ENCODE peak calls at places on chromosomes 1 and 21, in ten cellular contexts. One of them, this sample, is unnamed.

GRCh38 chr1:23470282-23471070 is 13.5 kb downstream of the ASAP3 start:
- DNase-seq in stomach: no peak
- DNase-seq in adrenal gland: no peak
- DNase-seq in body of pancreas: no peak
- DNase-seq in suprapubic skin: no peak
- DNase-seq in heart left ventricle: peak
- DNase-seq in ovary: peak
- DNase-seq in uterus: peak
- DNase-seq in K562: no peak
- DNase-seq in esophagus squamous epithelium: no peak
- DNase-seq in this sample: no peak

GRCh38 chr21:28704746-28705145 is 287.9 kb downstream of the LTN1 start:
- DNase-seq in stomach: no peak
- DNase-seq in adrenal gland: no peak
- DNase-seq in body of pancreas: no peak
- DNase-seq in suprapubic skin: no peak
- DNase-seq in heart left ventricle: peak
- DNase-seq in ovary: no peak
- DNase-seq in uterus: peak
- DNase-seq in K562: no peak
- DNase-seq in esophagus squamous epithelium: no peak
- DNase-seq in this sample: no peak

GRCh38 chr1:113109908-113110554 is 37.0 kb downstream of the LRIG2 start:
- DNase-seq in stomach: no peak
- DNase-seq in adrenal gland: peak
- DNase-seq in body of pancreas: peak
- DNase-seq in suprapubic skin: no peak
- DNase-seq in heart left ventricle: no peak
- DNase-seq in ovary: peak
- DNase-seq in uterus: peak
- DNase-seq in K562: no peak
- DNase-seq in esophagus squamous epithelium: no peak
- DNase-seq in this sample: no peak

GRCh38 chr21:37071561-37072238 is 1.2 kb downstream of the PIGP start:
- DNase-seq in stomach: peak
- DNase-seq in adrenal gland: peak
- DNase-seq in body of pancreas: peak
- DNase-seq in suprapubic skin: peak
- DNase-seq in heart left ventricle: peak
- DNase-seq in ovary: peak
- DNase-seq in uterus: peak
- DNase-seq in K562: peak
- DNase-seq in esophagus squamous epithelium: no peak
- DNase-seq in this sample: no peak

GRCh38 chr21:33302055-33302454 is 22.7 kb upstream of the IFNAR1 start:
- DNase-seq in stomach: no peak
- DNase-seq in adrenal gland: no peak
- DNase-seq in body of pancreas: no peak
- DNase-seq in suprapubic skin: no peak
- DNase-seq in heart left ventricle: no peak
- DNase-seq in ovary: no peak
- DNase-seq in uterus: no peak
- DNase-seq in K562: no peak
- DNase-seq in esophagus squamous epithelium: no peak
- DNase-seq in this sample: no peak

GRCh38 chr1:27616441-27616840 is 12.5 kb upstream of the AHDC1 start:
- DNase-seq in stomach: no peak
- DNase-seq in adrenal gland: no peak
- DNase-seq in body of pancreas: no peak
- DNase-seq in suprapubic skin: no peak
- DNase-seq in heart left ventricle: no peak
- DNase-seq in ovary: no peak
- DNase-seq in uterus: no peak
- DNase-seq in K562: no peak
- DNase-seq in esophagus squamous epithelium: no peak
- DNase-seq in this sample: no peak

GRCh38 chr1:64933296-64934070 is 32.9 kb downstream of the JAK1 start:
- DNase-seq in stomach: no peak
- DNase-seq in adrenal gland: peak
- DNase-seq in body of pancreas: peak
- DNase-seq in suprapubic skin: no peak
- DNase-seq in heart left ventricle: peak
- DNase-seq in ovary: no peak
- DNase-seq in uterus: peak
- DNase-seq in K562: no peak
- DNase-seq in esophagus squamous epithelium: no peak
- DNase-seq in this sample: no peak

GRCh38 chr21:16310191-16310590 is 580.4 kb downstream of the USP25 start:
- DNase-seq in stomach: no peak
- DNase-seq in adrenal gland: no peak
- DNase-seq in body of pancreas: no peak
- DNase-seq in suprapubic skin: no peak
- DNase-seq in heart left ventricle: no peak
- DNase-seq in ovary: no peak
- DNase-seq in uterus: no peak
- DNase-seq in K562: no peak
- DNase-seq in esophagus squamous epithelium: no peak
- DNase-seq in this sample: no peak

GRCh38 chr1:53483656-53484055 is 24.5 kb downstream of the DMRTB1 start:
- DNase-seq in stomach: no peak
- DNase-seq in adrenal gland: no peak
- DNase-seq in body of pancreas: no peak
- DNase-seq in suprapubic skin: no peak
- DNase-seq in heart left ventricle: no peak
- DNase-seq in ovary: no peak
- DNase-seq in uterus: no peak
- DNase-seq in K562: no peak
- DNase-seq in esophagus squamous epithelium: no peak
- DNase-seq in this sample: no peak

GRCh38 chr1:198929961-198930599 is 291.2 kb downstream of the PTPRC start:
- DNase-seq in stomach: no peak
- DNase-seq in adrenal gland: no peak
- DNase-seq in body of pancreas: no peak
- DNase-seq in suprapubic skin: no peak
- DNase-seq in heart left ventricle: no peak
- DNase-seq in ovary: no peak
- DNase-seq in uterus: no peak
- DNase-seq in K562: no peak
- DNase-seq in esophagus squamous epithelium: no peak
- DNase-seq in this sample: no peak

GRCh38 chr1:151361883-151362282 is 10.6 kb downstream of the SELENBP1 start:
- DNase-seq in stomach: no peak
- DNase-seq in adrenal gland: no peak
- DNase-seq in body of pancreas: no peak
- DNase-seq in suprapubic skin: no peak
- DNase-seq in heart left ventricle: no peak
- DNase-seq in ovary: no peak
- DNase-seq in uterus: no peak
- DNase-seq in K562: no peak
- DNase-seq in esophagus squamous epithelium: no peak
- DNase-seq in this sample: no peak

GRCh38 chr1:75908717-75909152 is 23.5 kb downstream of the ASB17 start:
- DNase-seq in stomach: no peak
- DNase-seq in adrenal gland: no peak
- DNase-seq in body of pancreas: no peak
- DNase-seq in suprapubic skin: no peak
- DNase-seq in heart left ventricle: no peak
- DNase-seq in ovary: no peak
- DNase-seq in uterus: no peak
- DNase-seq in K562: no peak
- DNase-seq in esophagus squamous epithelium: no peak
- DNase-seq in this sample: no peak

GRCh38 chr1:54965624-54966340 is 14.6 kb upstream of the TMEM61 start:
- DNase-seq in stomach: peak
- DNase-seq in adrenal gland: peak
- DNase-seq in body of pancreas: peak
- DNase-seq in suprapubic skin: peak
- DNase-seq in heart left ventricle: peak
- DNase-seq in ovary: peak
- DNase-seq in uterus: no peak
- DNase-seq in K562: peak
- DNase-seq in esophagus squamous epithelium: no peak
- DNase-seq in this sample: no peak

GRCh38 chr1:118209648-118210047 is 24.6 kb upstream of the SPAG17 start:
- DNase-seq in stomach: no peak
- DNase-seq in adrenal gland: no peak
- DNase-seq in body of pancreas: no peak
- DNase-seq in suprapubic skin: no peak
- DNase-seq in heart left ventricle: no peak
- DNase-seq in ovary: no peak
- DNase-seq in uterus: no peak
- DNase-seq in K562: no peak
- DNase-seq in esophagus squamous epithelium: no peak
- DNase-seq in this sample: no peak

DNA sequence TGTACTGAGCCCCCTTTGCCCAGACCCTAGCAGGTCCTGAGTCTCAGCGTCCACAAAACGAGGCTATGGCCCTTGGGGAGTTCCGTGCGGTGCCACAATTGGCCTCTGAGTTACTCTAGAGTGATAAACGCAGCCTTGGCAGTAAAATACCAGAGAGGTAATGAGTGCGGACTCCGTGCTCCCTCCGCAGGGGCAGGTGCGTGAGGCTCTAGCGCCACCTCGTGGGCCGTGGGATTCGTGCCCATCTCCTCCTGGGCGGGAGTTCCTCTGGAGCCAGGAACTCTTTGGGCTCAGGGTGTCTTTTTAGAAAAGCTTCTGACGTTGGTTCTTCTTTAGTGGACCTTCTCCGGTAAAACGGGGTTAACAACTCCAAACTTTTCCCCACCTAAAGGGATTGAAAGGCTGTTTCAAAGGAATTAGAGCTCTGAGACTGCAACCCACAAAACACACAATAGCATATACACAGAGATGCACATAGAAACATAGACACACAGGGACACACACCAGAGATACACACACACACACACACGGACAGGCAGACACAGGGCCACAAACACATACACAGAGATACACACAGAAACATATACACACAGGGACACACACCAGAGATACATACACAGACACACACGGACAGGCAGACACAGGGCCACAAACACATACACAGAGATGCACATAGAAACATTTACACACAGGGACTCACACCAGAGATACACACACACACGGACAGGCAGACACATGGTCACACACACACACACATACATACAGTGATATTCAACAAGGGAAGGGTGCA is 99.4 kb downstream of the KCNJ15 start:
- DNase-seq in stomach: peak
- DNase-seq in adrenal gland: peak
- DNase-seq in body of pancreas: peak
- DNase-seq in suprapubic skin: peak
- DNase-seq in heart left ventricle: peak
- DNase-seq in ovary: peak
- DNase-seq in uterus: peak
- DNase-seq in K562: peak
- DNase-seq in esophagus squamous epithelium: no peak
- DNase-seq in this sample: peak
- TF ChIP-seq POLR2A in stomach: no peak
- TF ChIP-seq POLR2A in adrenal gland: no peak
- TF ChIP-seq POLR2A in body of pancreas: no peak
- TF ChIP-seq POLR2A in suprapubic skin: no peak
- TF ChIP-seq POLR2A in heart left ventricle: no peak
- TF ChIP-seq POLR2A in ovary: no peak
- TF ChIP-seq POLR2A in uterus: no peak
- TF ChIP-seq POLR2A in K562: no peak
- TF ChIP-seq POLR2A in esophagus squamous epithelium: no peak
- TF ChIP-seq POLR2A in this sample: no peak

DNA sequence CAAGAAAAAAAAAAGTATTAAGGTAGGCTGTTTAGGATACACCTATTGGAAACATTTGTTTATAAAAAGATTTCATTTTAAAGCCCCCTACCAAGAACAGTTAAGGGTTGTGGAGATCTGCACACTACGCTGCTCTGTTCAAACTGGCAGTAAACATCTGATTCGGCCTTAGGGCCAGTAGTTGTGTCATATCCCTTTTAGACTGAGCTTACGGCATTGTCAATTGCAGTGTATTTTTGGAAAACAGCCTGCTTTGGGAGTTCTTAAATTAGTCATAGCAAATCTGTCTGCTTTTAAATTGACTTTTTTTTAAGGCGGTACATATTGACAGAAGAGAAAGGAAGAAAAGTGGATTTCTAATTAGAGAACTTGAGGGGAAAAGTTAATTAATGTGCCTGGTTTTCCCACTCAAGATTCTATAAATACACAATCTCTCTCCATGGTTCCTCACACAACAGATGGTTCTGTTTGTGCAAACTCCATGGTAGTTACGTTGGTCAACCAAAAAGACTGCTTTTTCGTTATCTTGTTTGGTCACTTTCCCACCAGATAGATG is 1.7 kb upstream of the ELK4 start:
- DNase-seq in stomach: no peak
- DNase-seq in adrenal gland: no peak
- DNase-seq in body of pancreas: no peak
- DNase-seq in suprapubic skin: no peak
- DNase-seq in heart left ventricle: no peak
- DNase-seq in ovary: no peak
- DNase-seq in uterus: no peak
- DNase-seq in K562: no peak
- DNase-seq in esophagus squamous epithelium: no peak
- DNase-seq in this sample: no peak
- TF ChIP-seq POLR2A in stomach: no peak
- TF ChIP-seq POLR2A in adrenal gland: no peak
- TF ChIP-seq POLR2A in body of pancreas: no peak
- TF ChIP-seq POLR2A in suprapubic skin: no peak
- TF ChIP-seq POLR2A in heart left ventricle: no peak
- TF ChIP-seq POLR2A in ovary: no peak
- TF ChIP-seq POLR2A in uterus: no peak
- TF ChIP-seq POLR2A in K562: no peak
- TF ChIP-seq POLR2A in esophagus squamous epithelium: no peak
- TF ChIP-seq POLR2A in this sample: no peak

DNA sequence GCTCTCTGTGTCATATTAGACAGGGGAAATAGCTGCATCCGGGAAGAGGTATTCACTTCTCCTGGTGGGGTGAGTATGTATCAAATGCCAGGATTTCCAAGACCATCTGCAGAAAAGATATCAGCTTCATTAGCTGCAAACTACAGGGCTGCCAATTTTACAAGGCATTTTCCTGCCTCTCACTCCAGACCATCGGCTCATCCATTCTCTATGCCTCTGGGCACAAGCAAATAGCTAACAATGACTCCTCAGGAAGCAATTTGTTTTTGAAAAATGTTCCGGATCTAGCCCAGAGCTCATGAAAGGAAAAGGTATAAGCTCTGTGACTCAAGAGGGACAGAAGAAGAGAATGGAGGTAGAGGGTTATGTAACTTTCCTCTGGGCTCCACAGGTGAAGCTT is 41.8 kb upstream of the ANGPTL7 start:
- DNase-seq in stomach: no peak
- DNase-seq in adrenal gland: no peak
- DNase-seq in body of pancreas: no peak
- DNase-seq in suprapubic skin: no peak
- DNase-seq in heart left ventricle: no peak
- DNase-seq in ovary: no peak
- DNase-seq in uterus: no peak
- DNase-seq in K562: no peak
- DNase-seq in esophagus squamous epithelium: no peak
- DNase-seq in this sample: no peak
- TF ChIP-seq POLR2A in stomach: no peak
- TF ChIP-seq POLR2A in adrenal gland: no peak
- TF ChIP-seq POLR2A in body of pancreas: no peak
- TF ChIP-seq POLR2A in suprapubic skin: no peak
- TF ChIP-seq POLR2A in heart left ventricle: no peak
- TF ChIP-seq POLR2A in ovary: no peak
- TF ChIP-seq POLR2A in uterus: no peak
- TF ChIP-seq POLR2A in K562: no peak
- TF ChIP-seq POLR2A in esophagus squamous epithelium: no peak
- TF ChIP-seq POLR2A in this sample: no peak

GRCh38 chr1:89821322-89822108 is 683 bp downstream of the LRRC8D start:
- DNase-seq in stomach: peak
- DNase-seq in adrenal gland: peak
- DNase-seq in body of pancreas: peak
- DNase-seq in suprapubic skin: peak
- DNase-seq in heart left ventricle: peak
- DNase-seq in ovary: peak
- DNase-seq in uterus: peak
- DNase-seq in K562: peak
- DNase-seq in esophagus squamous epithelium: no peak
- DNase-seq in this sample: peak
- TF ChIP-seq POLR2A in stomach: no peak
- TF ChIP-seq POLR2A in adrenal gland: no peak
- TF ChIP-seq POLR2A in body of pancreas: no peak
- TF ChIP-seq POLR2A in suprapubic skin: no peak
- TF ChIP-seq POLR2A in heart left ventricle: peak
- TF ChIP-seq POLR2A in ovary: no peak
- TF ChIP-seq POLR2A in uterus: no peak
- TF ChIP-seq POLR2A in K562: peak
- TF ChIP-seq POLR2A in esophagus squamous epithelium: no peak
- TF ChIP-seq POLR2A in this sample: no peak